ENCODE peak calls at places on chromosomes 5 and 9, in nine cellular contexts. G is CD4-positive, CD25-positive, alpha-beta regulatory T cell; O is SK-N-SH; F is stimulated activated CD4-positive, alpha-beta T cell treated with anti-CD3 and anti-CD28 coated beads, Interleukin-12 subunit alpha, Interleukin-12 subunit beta, amount 100 ng/mL, for 48 hours; T is M059J; N is left cardiac atrium; W is EL; J is GM23338; U is activated effector memory CD4-positive, alpha-beta T cell treated with Interleukin-2 at 50 U/mL for 16 hours. P is an unnamed sample.

GRCh38 chr9:16032799-16033198 is 480.0 kb downstream of the CCDC171 start:
- DNase-seq in G (no peak), O (no peak), F (no peak), T (peak; percentile 88), N (no peak), W (peak; percentile 62), J (peak; percentile 44), U (no peak), P (no peak)

GRCh38 chr5:58940446-58940845 is 357.6 kb downstream of the RAB3C start:
- DNase-seq in G (no peak), O (no peak), F (no peak), T (peak; percentile 37), N (no peak), W (no peak), J (no peak), U (no peak), P (no peak)

GRCh38 chr5:150147580-150148407 is 7.9 kb downstream of the PDGFRB start:
- DNase-seq in G (no peak), O (no peak), F (no peak), T (no peak), N (no peak), W (no peak), J (no peak), U (no peak), P (no peak)

GRCh38 chr5:137442660-137443059 is 56.5 kb downstream of the SPOCK1 start:
- DNase-seq in G (no peak), O (no peak), F (no peak), T (no peak), N (no peak), W (no peak), J (no peak), U (no peak), P (no peak)

GRCh38 chr5:82018462-82018861 is 46.6 kb downstream of the ATG10 start:
- DNase-seq in G (no peak), O (no peak), F (no peak), T (no peak), N (no peak), W (no peak), J (no peak), U (no peak), P (peak; percentile 65)

GRCh38 chr9:82580921-82581320 is 482.0 kb downstream of the RASEF start:
- DNase-seq in G (no peak), O (no peak), F (no peak), T (no peak), N (no peak), W (no peak), J (no peak), U (no peak), P (no peak)

GRCh38 chr9:134564431-134565170 is 77.0 kb upstream of the COL5A1 start:
- DNase-seq in G (no peak), O (no peak), F (no peak), T (peak; percentile 96), N (no peak), W (peak; percentile 84), J (no peak), U (no peak), P (no peak)

GRCh38 chr5:32326216-32326772 is 13.6 kb upstream of the MTMR12 start:
- DNase-seq in G (no peak), O (no peak), F (no peak), T (peak; percentile 82), N (no peak), W (peak; percentile 72), J (no peak), U (no peak), P (no peak)

GRCh38 chr5:150670275-150670960 is 9.4 kb downstream of the MYOZ3 start:
- DNase-seq in G (no peak), O (no peak), F (no peak), T (peak; percentile 45), N (peak; percentile 12), W (no peak), J (peak; percentile 42), U (no peak), P (no peak)

GRCh38 chr5:112467467-112467866 is 48.4 kb upstream of the EPB41L4A start:
- DNase-seq in G (no peak), O (no peak), F (no peak), T (no peak), N (no peak), W (no peak), J (no peak), U (no peak), P (no peak)

GRCh38 chr9:137956688-137957385 is 79.3 kb downstream of the CACNA1B start:
- DNase-seq in G (no peak), O (no peak), F (no peak), T (peak; percentile 14), N (no peak), W (no peak), J (no peak), U (no peak), P (no peak)

GRCh38 chr9:93302586-93303257 is 118.8 kb downstream of the WNK2 start:
- DNase-seq in G (peak; percentile 39), O (peak; percentile 88), F (peak; percentile 27), T (peak; percentile 58), N (no peak), W (peak; percentile 56), J (peak; percentile 81), U (peak; percentile 32), P (no peak)

GRCh38 chr5:168549554-168549953 is 20.4 kb downstream of the FBLL1 start:
- DNase-seq in G (no peak), O (no peak), F (no peak), T (no peak), N (no peak), W (no peak), J (no peak), U (no peak), P (no peak)

GRCh38 chr5:95986001-95986400 is 24.4 kb upstream of the ELL2 start:
- DNase-seq in G (no peak), O (no peak), F (no peak), T (no peak), N (no peak), W (no peak), J (no peak), U (no peak), P (no peak)

GRCh38 chr5:84303315-84303714 is 81.4 kb downstream of the EDIL3 start:
- DNase-seq in G (no peak), O (no peak), F (no peak), T (peak; percentile 70), N (no peak), W (no peak), J (no peak), U (no peak), P (no peak)

GRCh38 chr5:170195876-170196275 is 36.9 kb upstream of the C5orf58 start:
- DNase-seq in G (no peak), O (no peak), F (no peak), T (no peak), N (no peak), W (no peak), J (no peak), U (no peak), P (peak; percentile 57)

GRCh38 chr9:135885100-135885853 is 22.1 kb downstream of the CAMSAP1 start:
- DNase-seq in G (no peak), O (peak; percentile 65), F (no peak), T (peak; percentile 21), N (no peak), W (peak; percentile 74), J (no peak), U (no peak), P (no peak)

GRCh38 chr5:167460449-167461020 is 830.9 kb upstream of the WWC1 start:
- DNase-seq in G (no peak), O (no peak), F (no peak), T (peak; percentile 32), N (no peak), W (no peak), J (no peak), U (no peak), P (no peak)

GRCh38 chr5:67537439-67538342 is 341.1 kb upstream of the CD180 start:
- DNase-seq in G (no peak), O (no peak), F (no peak), T (peak; percentile 15), N (no peak), W (peak; percentile 18), J (no peak), U (no peak), P (no peak)

GRCh38 chr5:4700886-4701285 is 439.2 kb upstream of the ADAMTS16 start:
- DNase-seq in G (no peak), O (no peak), F (no peak), T (no peak), N (no peak), W (no peak), J (no peak), U (no peak), P (no peak)

GRCh38 chr5:112604741-112605390 is 132.8 kb upstream of the APC start:
- DNase-seq in G (no peak), O (peak; percentile 12), F (no peak), T (no peak), N (no peak), W (no peak), J (peak; percentile 60), U (no peak), P (no peak)

GRCh38 chr9:131840751-131841702 is 101.2 kb upstream of the RAPGEF1 start:
- DNase-seq in G (no peak), O (no peak), F (no peak), T (no peak), N (no peak), W (no peak), J (no peak), U (no peak), P (no peak)

GRCh38 chr5:2191972-2192371 is 309.2 kb upstream of the IRX4 start:
- DNase-seq in G (no peak), O (no peak), F (no peak), T (no peak), N (no peak), W (no peak), J (no peak), U (no peak), P (no peak)

GRCh38 chr5:10583663-10584572 is 20.0 kb downstream of the ANKRD33B start:
- DNase-seq in G (no peak), O (no peak), F (no peak), T (no peak), N (no peak), W (no peak), J (no peak), U (no peak), P (no peak)

P was measured in retina.